ENCODE peak calls at places on chromosomes 7 and 10, in six cellular contexts. C is GM13977; B is SW 1271; P is C1 segment of cervical spinal cord; J is stimulated activated CD8-positive, alpha-beta memory T cell treated with anti-CD3 and anti-CD28 coated beads, Interleukin-4, amount 100 ng/mL, for 1 hour; F is Panc1. D is an unnamed sample.

GRCh38 chr7:151817315-151817690 is 59.6 kb downstream of the PRKAG2 start:
- DNase-seq in P (no peak), J (no peak), C (no peak), B (no peak), F (no peak), D (no peak)

GRCh38 chr7:33873981-33874750 is 31.2 kb upstream of the BMPER start:
- DNase-seq in F (no peak), B (peak), J (no peak), C (no peak), P (no peak), D (no peak)

GRCh38 chr7:39733881-39734571 is 110.7 kb downstream of the RALA start:
- DNase-seq in P (no peak), B (peak), C (no peak), F (no peak), J (no peak), D (no peak)

GRCh38 chr7:3482147-3482921 is 181.3 kb downstream of the SDK1 start:
- DNase-seq in J (no peak), B (peak), F (peak), P (no peak), C (no peak), D (no peak)

GRCh38 chr10:70726909-70727495 is 54.7 kb downstream of the ADAMTS14 start:
- DNase-seq in J (no peak), C (no peak), F (no peak), B (no peak), P (no peak), D (no peak)

GRCh38 chr10:130637271-130637670 is 501.1 kb downstream of the GLRX3 start:
- DNase-seq in F (no peak), J (no peak), P (no peak), B (no peak), C (no peak), D (no peak)

GRCh38 chr10:3500408-3500856 is 284.6 kb downstream of the KLF6 start:
- DNase-seq in B (no peak), C (no peak), F (no peak), J (no peak), P (no peak), D (no peak)

GRCh38 chr7:77427996-77428603 is 12.0 kb upstream of the GSAP start:
- DNase-seq in P (no peak), B (no peak), J (no peak), F (no peak), C (no peak), D (no peak)

GRCh38 chr10:110010076-110011069 is 2.6 kb downstream of the ADD3 start:
- DNase-seq in C (no peak), F (no peak), B (no peak), P (no peak), J (peak), D (no peak)

GRCh38 chr10:61063911-61064310 is 119.9 kb upstream of the RHOBTB1 start:
- DNase-seq in F (no peak), B (no peak), P (no peak), J (no peak), C (no peak), D (no peak)

GRCh38 chr7:12770227-12770975 is 83.0 kb downstream of the ARL4A start:
- DNase-seq in F (no peak), B (no peak), J (no peak), P (no peak), C (no peak), D (no peak)

GRCh38 chr10:34092891-34093290 is 722.2 kb downstream of the PARD3 start:
- DNase-seq in P (no peak), C (no peak), F (no peak), J (no peak), B (no peak), D (no peak)

GRCh38 chr10:52391927-52392602 is 78.0 kb downstream of the DKK1 start:
- DNase-seq in C (no peak), J (no peak), P (no peak), B (no peak), F (no peak), D (no peak)

GRCh38 chr10:47137311-47137851 is 162.6 kb upstream of the GDF10 start:
- DNase-seq in C (no peak), B (no peak), P (no peak), F (no peak), J (no peak), D (no peak)

GRCh38 chr10:113618338-113618737 is 45.5 kb downstream of the NRAP start:
- DNase-seq in F (no peak), P (no peak), B (no peak), J (no peak), C (no peak), D (no peak)

GRCh38 chr10:78314651-78315050 is 281.0 kb downstream of the RPS24 start:
- DNase-seq in P (no peak), J (no peak), F (no peak), C (no peak), B (no peak), D (no peak)

GRCh38 chr10:85868627-85869499 is 497.7 kb downstream of the GRID1 start:
- DNase-seq in F (no peak), B (no peak), P (no peak), C (no peak), J (no peak), D (no peak)

GRCh38 chr10:21473135-21473534 is 52.3 kb downstream of the SKIDA1 start:
- DNase-seq in C (no peak), B (no peak), F (no peak), J (no peak), P (no peak), D (no peak)

GRCh38 chr7:113917840-113918239 is 969 bp downstream of the PPP1R3A start:
- DNase-seq in P (no peak), C (no peak), F (no peak), J (no peak), B (no peak), D (no peak)

GRCh38 chr7:32536585-32536984 is 41.3 kb downstream of the AVL9 start:
- DNase-seq in P (no peak), C (no peak), F (no peak), J (no peak), B (no peak), D (no peak)

GRCh38 chr10:74949434-74949833 is 123.0 kb downstream of the KAT6B start:
- DNase-seq in J (no peak), C (no peak), P (no peak), B (no peak), F (no peak), D (no peak)

GRCh38 chr7:139798221-139798620 is 20.4 kb upstream of the HIPK2 start:
- DNase-seq in P (no peak), F (no peak), B (no peak), C (peak), J (no peak), D (peak)

GRCh38 chr10:629186-629998 is 60.1 kb downstream of the DIP2C start:
- DNase-seq in C (no peak), P (no peak), J (no peak), F (no peak), B (no peak), D (no peak)

GRCh38 chr10:19347592-19347991 is 299.0 kb downstream of the MALRD1 start:
- DNase-seq in J (no peak), P (no peak), B (no peak), F (no peak), C (no peak), D (no peak)

GRCh38 chr7:139828880-139829653 is at the start of gene TBXAS1:
- DNase-seq in J (no peak), C (peak), F (no peak), P (no peak), B (no peak), D (no peak)

GRCh38 chr10:4656576-4657194 is 169.3 kb upstream of the AKR1E2 start:
- DNase-seq in B (peak), C (peak), J (peak), P (no peak), F (no peak), D (peak)

GRCh38 chr7:33040803-33041516 is 21.6 kb downstream of the NT5C3A start:
- DNase-seq in C (peak), B (no peak), F (no peak), J (peak), P (no peak), D (peak)

GRCh38 chr10:12728569-12728968 is 272.9 kb downstream of the CCDC3 start:
- DNase-seq in C (no peak), B (no peak), J (no peak), P (no peak), F (no peak), D (no peak)

GRCh38 chr7:112238330-112238729 is 31.8 kb downstream of the ZNF277 start:
- DNase-seq in B (no peak), J (no peak), C (no peak), F (no peak), P (no peak), D (no peak)

GRCh38 chr7:103902917-103903316 is 86.5 kb downstream of the RELN start:
- DNase-seq in B (no peak), C (no peak), J (no peak), P (no peak), F (no peak), D (no peak)

GRCh38 chr7:100875356-100875751 is 451 bp downstream of the SRRT start:
- DNase-seq in F (no peak), P (no peak), J (no peak), C (peak), B (no peak), D (peak)

GRCh38 chr7:106287786-106288185 is 3.0 kb upstream of the NAMPT start:
- DNase-seq in B (no peak), P (no peak), J (no peak), F (no peak), C (no peak), D (no peak)